ENCODE peak calls at places on chromosomes 7 and 10, in five cellular contexts. U is CD8-positive, alpha-beta T cell; P is adrenal gland; L is body of pancreas; O is neuronal stem cell. V is an unnamed sample.

GRCh38 chr10:11036424-11037011 is 18.8 kb downstream of the CELF2 start:
- DNase-seq in O (peak; percentile 33), L (peak; percentile 67), P (peak; percentile 29), U (no peak), V (no peak)

GRCh38 chr7:17802056-17802455 is 138.2 kb downstream of the SNX13 start:
- DNase-seq in U (no peak), L (no peak), P (no peak), O (no peak), V (no peak)

GRCh38 chr10:25226775-25227682 is 52.2 kb downstream of the GPR158 start:
- DNase-seq in L (peak; percentile 43), O (peak; percentile 24), U (no peak), P (peak; percentile 31), V (no peak)

GRCh38 chr7:129784783-129785456 is 167.8 kb downstream of the UBE2H start:
- DNase-seq in U (no peak), L (peak; percentile 42), O (peak; percentile 14), P (peak; percentile 33), V (no peak)

GRCh38 chr7:90952649-90952991 is 311.6 kb upstream of the FZD1 start:
- DNase-seq in P (no peak), U (no peak), O (peak; percentile 66), L (no peak), V (no peak)

GRCh38 chr7:149074116-149074885 is 16.2 kb downstream of the ZNF786 start:
- DNase-seq in O (no peak), L (no peak), U (no peak), P (no peak), V (no peak)

GRCh38 chr10:62779487-62780248 is 24.9 kb upstream of the ADO start:
- DNase-seq in O (no peak), P (no peak), U (peak; percentile 63), L (peak; percentile 32), V (no peak)

GRCh38 chr7:92135490-92135889 is 1.2 kb upstream of the CYP51A1 start:
- DNase-seq in U (no peak), L (peak; percentile 19), P (no peak), O (no peak), V (no peak)

GRCh38 chr10:31321396-31321941 is 2.5 kb downstream of the ZEB1 start:
- DNase-seq in U (peak; percentile 5), P (no peak), O (no peak), L (peak; percentile 18), V (no peak)

GRCh38 chr7:1449951-1450350 is 9.3 kb downstream of the MICALL2 start:
- DNase-seq in O (no peak), U (no peak), P (no peak), L (no peak), V (no peak)

GRCh38 chr10:43502931-43503330 is 66.0 kb downstream of the ZNF487 start:
- DNase-seq in U (no peak), L (no peak), O (no peak), P (no peak), V (no peak)

GRCh38 chr10:49318028-49318427 is 19.1 kb downstream of the C10orf71 start:
- DNase-seq in P (no peak), U (no peak), L (no peak), O (no peak), V (peak; percentile 45)

GRCh38 chr7:80244206-80244956 is 109.8 kb downstream of the GNAI1 start:
- DNase-seq in P (no peak), O (no peak), U (no peak), L (no peak), V (no peak)

GRCh38 chr7:115429918-115430317 is 508.0 kb downstream of the MDFIC start:
- DNase-seq in U (no peak), O (no peak), L (no peak), P (no peak), V (no peak)

GRCh38 chr10:123160311-123160980 is 6.2 kb downstream of the BUB3 start:
- DNase-seq in P (no peak), O (no peak), L (no peak), U (no peak), V (no peak)

GRCh38 chr7:25675789-25676474 is 447.6 kb upstream of the NPVF start:
- DNase-seq in P (no peak), U (no peak), O (no peak), L (no peak), V (no peak)

GRCh38 chr7:2802504-2803341 is 41.4 kb downstream of the GNA12 start:
- DNase-seq in U (no peak), O (no peak), P (no peak), L (no peak), V (no peak)

GRCh38 chr10:74244097-74244685 is 93.2 kb downstream of the ADK start:
- DNase-seq in U (no peak), L (peak; percentile 43), P (no peak), O (peak; percentile 21), V (no peak)

GRCh38 chr10:83542774-83543291 is 596.5 kb upstream of the GHITM start:
- DNase-seq in P (no peak), L (no peak), O (no peak), U (no peak), V (no peak)

GRCh38 chr10:86688398-86688921 is 20.1 kb downstream of the LDB3 start:
- DNase-seq in U (peak; percentile 31), L (peak; percentile 65), O (peak; percentile 54), P (peak; percentile 60), V (peak; percentile 79)

GRCh38 chr7:139254728-139255127 is 23.7 kb downstream of the UBN2 start:
- DNase-seq in U (no peak), L (no peak), P (no peak), O (no peak), V (no peak)

GRCh38 chr10:3837909-3838722 is 53.1 kb upstream of the KLF6 start:
- DNase-seq in L (no peak), O (no peak), P (no peak), U (no peak), V (no peak)

GRCh38 chr7:43199333-43199732 is 86.9 kb downstream of the HECW1 start:
- DNase-seq in L (no peak), O (no peak), U (no peak), P (no peak), V (no peak)

GRCh38 chr10:19817251-19818046 is 1.2 kb downstream of the PLXDC2 start:
- DNase-seq in U (no peak), O (peak; percentile 39), P (peak; percentile 34), L (peak; percentile 13), V (no peak)

GRCh38 chr7:37046680-37047079 is 322.4 kb upstream of the AOAH start:
- DNase-seq in O (no peak), L (no peak), P (no peak), U (no peak), V (no peak)

GRCh38 chr7:125118444-125118843 is 188.8 kb upstream of the POT1 start:
- DNase-seq in O (no peak), P (no peak), L (no peak), U (no peak), V (no peak)

GRCh38 chr10:13741438-13741837 is 154.7 kb downstream of the PRPF18 start:
- DNase-seq in U (no peak), L (no peak), O (no peak), P (no peak), V (no peak)
- H3K4me1 ChIP-seq in U (peaks cover 8% of the 10 kb centered on the region), L (no peaks in the 10 kb centered on the region), O (peaks cover 2% of the 10 kb centered on the region), P (no peaks in the 10 kb centered on the region), V (no peaks in the 10 kb centered on the region)

GRCh38 chr10:79131730-79132644 is 63.2 kb downstream of the ZMIZ1 start:
- DNase-seq in P (no peak), U (no peak), L (no peak), O (no peak), V (no peak)

GRCh38 chr10:79130255-79130654 is 61.5 kb downstream of the ZMIZ1 start:
- DNase-seq in U (no peak), L (no peak), P (no peak), O (no peak), V (no peak)

GRCh38 chr10:79133386-79133785 is 64.6 kb downstream of the ZMIZ1 start:
- DNase-seq in U (no peak), P (no peak), L (no peak), O (no peak), V (no peak)

GRCh38 chr10:79130846-79131245 is 62.1 kb downstream of the ZMIZ1 start:
- DNase-seq in L (no peak), P (no peak), U (no peak), O (no peak), V (no peak)

DNA sequence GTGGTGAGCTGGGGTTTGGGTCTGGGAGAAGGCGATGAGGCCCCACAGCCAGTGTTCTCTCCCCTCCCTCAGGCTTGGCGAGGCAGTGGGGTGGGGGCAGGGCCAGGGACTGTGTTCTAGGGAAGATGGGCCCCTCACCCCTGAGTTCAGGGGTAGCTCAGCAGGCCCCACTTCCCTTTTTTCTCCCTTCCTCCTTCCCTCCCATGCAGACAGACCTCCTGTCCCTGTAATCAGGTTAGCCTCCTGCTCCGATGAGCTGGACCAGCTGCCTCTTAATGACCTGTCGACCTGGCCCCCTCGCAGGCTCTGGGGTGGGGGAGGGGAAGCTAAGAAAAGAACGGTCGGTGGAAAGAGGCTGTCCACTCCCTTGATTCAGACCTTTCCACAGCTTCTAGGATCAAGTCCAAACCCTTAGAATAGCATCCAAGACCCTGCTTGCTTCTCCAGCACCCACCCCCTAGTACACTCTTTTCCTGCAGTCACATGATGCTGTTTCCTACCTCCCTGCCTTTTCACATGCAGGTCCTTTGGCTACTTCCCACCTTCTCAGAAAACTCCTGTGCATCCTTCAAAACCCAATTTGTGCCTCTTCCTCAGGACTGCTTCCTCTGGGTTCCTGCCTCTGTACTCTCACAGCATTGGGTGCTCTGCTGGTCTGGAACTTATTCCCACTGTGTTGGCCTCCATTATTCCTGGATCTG is 64.1 kb downstream of the ZMIZ1 start:
- DNase-seq in P (no peak), L (no peak), O (no peak), U (no peak), V (no peak)
- H3K4me1 ChIP-seq in P (peaks cover 93% of the 10 kb centered on the region), L (peaks cover 67% of the 10 kb centered on the region), O (peaks cover 59% of the 10 kb centered on the region), U (peaks cover 31% of the 10 kb centered on the region), V (peaks cover 4% of the 10 kb centered on the region)

DNA sequence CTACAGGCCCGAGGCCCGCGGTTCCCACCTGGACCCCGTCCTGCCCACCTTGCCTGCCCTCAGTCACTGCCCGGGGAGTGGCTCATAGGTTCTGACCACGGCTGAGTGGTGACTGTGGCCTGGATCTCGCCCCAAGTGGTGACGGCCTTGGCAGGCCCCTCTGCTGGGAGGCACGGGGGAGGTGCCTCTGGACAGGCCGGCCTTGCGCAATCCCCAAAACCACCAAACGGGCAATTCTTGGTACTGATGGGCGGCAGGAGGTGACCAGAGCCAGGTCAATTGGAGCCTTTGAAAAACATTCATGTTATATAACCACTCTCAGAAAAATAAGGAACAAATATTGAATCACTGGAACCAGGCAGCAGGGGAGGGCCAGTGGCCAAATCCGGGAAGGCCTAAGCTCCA is 83.4 kb downstream of the PRKAG2 start:
- DNase-seq in L (peak; percentile 56), O (no peak), P (no peak), U (no peak), V (peak; percentile 80)
- H3K4me1 ChIP-seq in L (peaks cover 19% of the 10 kb centered on the region), O (peaks cover 6% of the 10 kb centered on the region), P (peaks cover 33% of the 10 kb centered on the region), U (no peaks in the 10 kb centered on the region), V (no peaks in the 10 kb centered on the region)

DNA sequence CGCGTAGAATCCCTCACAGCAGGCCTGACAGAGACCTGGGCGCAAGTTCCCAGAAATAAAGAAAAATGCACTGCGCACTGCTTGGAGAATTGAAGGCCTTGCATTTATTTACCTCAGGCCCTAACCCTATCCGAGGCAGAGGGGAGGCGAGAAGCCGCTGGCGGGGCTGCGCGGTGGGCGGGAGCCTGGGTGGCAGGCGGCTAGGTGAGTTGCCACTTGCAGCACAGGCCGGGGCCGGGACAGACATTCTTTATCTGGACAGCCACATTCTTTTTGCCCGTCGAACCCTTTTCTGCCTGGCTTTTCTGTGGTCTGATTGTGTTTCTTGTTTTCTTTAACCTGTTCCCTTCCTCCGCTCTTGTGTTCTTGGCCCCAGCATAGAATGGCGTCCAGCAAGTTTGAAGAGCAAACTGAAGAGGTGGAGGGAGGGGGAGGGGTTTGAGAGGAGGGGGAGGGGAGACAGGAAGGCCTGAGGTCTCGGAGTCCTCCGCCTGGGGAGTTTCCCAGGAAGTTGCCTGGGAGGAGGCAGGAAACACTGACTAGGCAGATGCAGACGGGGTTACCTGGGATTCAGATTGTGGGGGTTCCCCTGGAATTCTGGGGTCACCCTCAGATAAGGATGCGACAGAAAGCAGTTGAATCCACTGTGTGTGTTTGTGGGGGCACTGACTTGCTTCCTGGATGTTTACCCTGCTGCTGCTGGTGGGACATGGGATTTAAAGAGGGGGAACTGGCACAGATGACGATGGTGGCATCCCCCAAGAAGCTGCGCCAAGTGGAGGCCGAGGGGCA is 5.1 kb downstream of the SHH start:
- DNase-seq in P (no peak), L (no peak), U (no peak), O (no peak), V (no peak)
- H3K4me1 ChIP-seq in P (peaks cover 34% of the 10 kb centered on the region), L (peaks cover 70% of the 10 kb centered on the region), U (peaks cover 15% of the 10 kb centered on the region), O (peaks cover 44% of the 10 kb centered on the region), V (peaks cover 15% of the 10 kb centered on the region)